ENCODE peak calls at places on chromosomes 7 and 10, in five cellular contexts. U, J, Z, G and B are unnamed samples.

GRCh38 chr7:155665957-155666287 is 21.5 kb downstream of the RBM33 start:
- DNase-seq in U (no peak), J (no peak), Z (no peak), G (peak), B (peak)

GRCh38 chr7:127361736-127362135 is 30.8 kb downstream of the ZNF800 start:
- DNase-seq in U (no peak), J (no peak), Z (no peak), G (no peak), B (no peak)

GRCh38 chr7:158470336-158470735 is 117.3 kb downstream of the PTPRN2 start:
- DNase-seq in U (no peak), J (no peak), Z (no peak), G (no peak), B (no peak)

GRCh38 chr7:130667593-130668257 is 823 bp downstream of the COPG2 start:
- DNase-seq in U (no peak), J (peak), Z (peak), G (peak), B (no peak)

GRCh38 chr7:45082031-45082830 is 6.5 kb downstream of the NACAD start:
- DNase-seq in U (no peak), J (no peak), Z (no peak), G (no peak), B (no peak)

GRCh38 chr10:324593-324992 is 189.3 kb downstream of the ZMYND11 start:
- DNase-seq in U (no peak), J (no peak), Z (no peak), G (no peak), B (no peak)

GRCh38 chr10:62778125-62778524 is 26.4 kb upstream of the ADO start:
- DNase-seq in U (no peak), J (no peak), Z (no peak), G (no peak), B (no peak)

GRCh38 chr10:97399843-97400545 is 1.1 kb downstream of the RRP12 start:
- DNase-seq in U (no peak), J (peak), Z (no peak), G (peak), B (peak)

GRCh38 chr7:22791204-22792158 is 31.2 kb downstream of the TOMM7 start:
- DNase-seq in U (no peak), J (no peak), Z (no peak), G (no peak), B (peak)